ENCODE peak calls at places on chromosome 15, in eight cellular contexts. D is IMR-90, P is stomach, Y is mammary epithelial cell, S is body of pancreas, O is AG04450, Z is right lobe of liver, M is pancreas. T is an unnamed sample.

GRCh38 chr15:51706931-51707608 is 25.8 kb downstream of the SCG3 start:
- DNase-seq in D (no peak), P (no peak), Y (no peak), S (no peak), O (no peak), Z (no peak), M (no peak), T (no peak)

GRCh38 chr15:34693053-34693744 is 61.6 kb downstream of the GJD2 start:
- DNase-seq in D (peak), P (no peak), Y (peak), S (no peak), O (no peak), Z (no peak), M (no peak), T (no peak)

GRCh38 chr15:57570994-57571393 is 20.7 kb upstream of the MYZAP start:
- DNase-seq in D (peak), P (no peak), Y (peak), S (no peak), O (no peak), Z (no peak), M (no peak), T (no peak)

GRCh38 chr15:38671675-38672141 is 107.1 kb upstream of the RASGRP1 start:
- DNase-seq in D (peak), P (no peak), Y (no peak), S (no peak), O (no peak), Z (no peak), M (no peak), T (no peak)

GRCh38 chr15:100338971-100339444 is 2.8 kb downstream of the ADAMTS17 start:
- DNase-seq in D (peak), P (peak), Y (peak), S (peak), O (no peak), Z (peak), M (peak), T (peak)

GRCh38 chr15:91473894-91474293 is 373.8 kb downstream of the SV2B start:
- DNase-seq in D (peak), P (no peak), Y (no peak), S (no peak), O (peak), Z (no peak), M (no peak), T (no peak)

GRCh38 chr15:42284551-42284950 is 11.3 kb upstream of the TMEM87A start:
- DNase-seq in D (no peak), P (no peak), Y (no peak), S (no peak), O (no peak), Z (no peak), M (no peak), T (no peak)

GRCh38 chr15:79170256-79170664 is 79.7 kb upstream of the RASGRF1 start:
- DNase-seq in D (no peak), P (no peak), Y (peak), S (no peak), O (no peak), Z (no peak), M (no peak), T (no peak)

GRCh38 chr15:77706482-77707244 is 74.0 kb upstream of the LINGO1 start:
- DNase-seq in D (no peak), P (no peak), Y (no peak), S (no peak), O (no peak), Z (no peak), M (no peak), T (no peak)

GRCh38 chr15:92907880-92908279 is 7.8 kb downstream of the CHD2 start:
- DNase-seq in D (peak), P (no peak), Y (peak), S (peak), O (peak), Z (no peak), M (no peak), T (peak)

GRCh38 chr15:35986072-35986666 is 440.2 kb upstream of the DPH6 start:
- DNase-seq in D (peak), P (no peak), Y (no peak), S (peak), O (no peak), Z (peak), M (no peak), T (peak)

GRCh38 chr15:65056868-65057548 is 10.8 kb downstream of the RASL12 start:
- DNase-seq in D (peak), P (peak), Y (peak), S (no peak), O (no peak), Z (peak), M (no peak), T (no peak)

GRCh38 chr15:62392411-62392810 is 227.3 kb upstream of the C2CD4B start:
- DNase-seq in D (peak), P (no peak), Y (no peak), S (peak), O (no peak), Z (no peak), M (no peak), T (peak)

GRCh38 chr15:48449734-48450133 is 118.5 kb downstream of the DUT start:
- DNase-seq in D (peak), P (no peak), Y (no peak), S (no peak), O (no peak), Z (no peak), M (no peak), T (no peak)

GRCh38 chr15:34808016-34808415 is 12.7 kb upstream of the ACTC1 start:
- DNase-seq in D (peak), P (no peak), Y (peak), S (no peak), O (no peak), Z (no peak), M (no peak), T (no peak)

GRCh38 chr15:52112203-52112750 is 298 bp downstream of the BCL2L10 start:
- DNase-seq in D (no peak), P (peak), Y (no peak), S (no peak), O (no peak), Z (peak), M (no peak), T (peak)

GRCh38 chr15:40338041-40338657 is 2.6 kb downstream of the CCDC9B start:
- DNase-seq in D (peak), P (peak), Y (peak), S (peak), O (no peak), Z (peak), M (peak), T (peak)
- H3K4me3 ChIP-seq in D (no peak), P (peak), Y (no peak), S (no peak), O (peak), Z (no peak), M (no peak), T (peak)

DNA sequence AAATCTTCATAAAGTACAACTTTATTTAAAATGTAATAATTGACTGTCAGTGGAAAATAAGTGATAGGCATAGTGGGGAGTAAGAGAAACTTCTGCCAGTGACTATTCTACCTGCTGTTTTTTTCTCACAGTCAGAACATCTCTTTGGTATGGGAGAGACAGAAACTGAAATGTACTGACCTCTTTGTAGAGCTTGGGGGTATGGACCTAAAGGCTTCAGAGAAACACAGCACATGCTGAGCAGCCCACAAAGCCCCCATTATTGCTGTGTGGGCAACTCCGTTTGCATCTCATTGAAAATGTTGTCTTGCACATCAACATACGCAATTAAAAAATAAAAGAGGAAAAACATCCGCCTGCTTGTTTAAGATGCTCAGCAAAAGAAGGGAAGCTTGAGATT is 443.5 kb upstream of the SEMA6D start:
- DNase-seq in D (no peak), P (no peak), Y (no peak), S (no peak), O (no peak), Z (no peak), M (no peak), T (no peak)
- TF ChIP-seq CTCF in D (no peak), P (no peak), Y (no peak), S (no peak), O (no peak), Z (no peak), M (no peak), T (no peak)

GRCh38 chr15:58606577-58607080 is 142.9 kb downstream of the ADAM10 start:
- DNase-seq in D (no peak), P (no peak), Y (no peak), S (no peak), O (no peak), Z (no peak), M (no peak), T (no peak)
- H3K27ac ChIP-seq in D (no peak), P (no peak), Y (no peak), S (no peak), O (no peak), Z (no peak), M (no peak), T (no peak)

GRCh38 chr15:80817901-80818300 is 38.7 kb downstream of the CEMIP start:
- DNase-seq in D (no peak), P (no peak), Y (no peak), S (no peak), O (no peak), Z (no peak), M (no peak), T (no peak)

GRCh38 chr15:80820092-80820491 is 40.9 kb downstream of the CEMIP start:
- DNase-seq in D (no peak), P (no peak), Y (no peak), S (no peak), O (no peak), Z (no peak), M (no peak), T (no peak)

GRCh38 chr15:80816049-80816653 is 37.0 kb downstream of the CEMIP start:
- DNase-seq in D (no peak), P (no peak), Y (no peak), S (no peak), O (no peak), Z (no peak), M (no peak), T (no peak)

GRCh38 chr15:80822666-80823065 is 43.5 kb downstream of the CEMIP start:
- DNase-seq in D (no peak), P (no peak), Y (no peak), S (no peak), O (no peak), Z (no peak), M (no peak), T (no peak)

GRCh38 chr15:80818996-80819395 is 39.8 kb downstream of the CEMIP start:
- DNase-seq in D (no peak), P (no peak), Y (no peak), S (no peak), O (no peak), Z (no peak), M (no peak), T (no peak)
- H3K4me3 ChIP-seq in D (no peak), P (no peak), Y (no peak), S (no peak), O (no peak), Z (no peak), M (no peak), T (no peak)

GRCh38 chr15:69903476-69904295 is 194.0 kb downstream of the TLE3 start:
- DNase-seq in D (peak), P (no peak), Y (no peak), S (no peak), O (no peak), Z (no peak), M (no peak), T (no peak)
- TF ChIP-seq CTCF in D (no peak), P (no peak), Y (no peak), S (no peak), O (no peak), Z (no peak), M (no peak), T (no peak)

GRCh38 chr15:40549894-40550293 is 14.9 kb downstream of the CCDC32 start:
- DNase-seq in D (no peak), P (peak), Y (no peak), S (no peak), O (no peak), Z (peak), M (peak), T (no peak)
- H3K27ac ChIP-seq in D (no peak), P (no peak), Y (no peak), S (no peak), O (no peak), Z (no peak), M (no peak), T (no peak)